ENCODE peak calls at places on chromosomes 3 and 15, in four cellular contexts. Q is Kasumi-1; J is stomach; C is stimulated activated CD8-positive, alpha-beta memory T cell treated with anti-CD3 and anti-CD28 coated beads, Interleukin-4, amount 100 ng/mL, for 24 hours. W is an unnamed sample.

GRCh38 chr15:32683906-32684584 is 33.8 kb upstream of the GREM1 start:
- DNase-seq in Q (peak), J (no peak), C (no peak), W (no peak)

GRCh38 chr3:170961616-170962400 is 53.4 kb upstream of the EIF5A2 start:
- DNase-seq in Q (peak), J (no peak), C (no peak), W (no peak)

GRCh38 chr3:195732951-195733350 is 12.2 kb downstream of the MUC20 start:
- DNase-seq in Q (no peak), J (no peak), C (no peak), W (no peak)

GRCh38 chr15:93042691-93043378 is 46.2 kb downstream of the RGMA start:
- DNase-seq in Q (no peak), J (no peak), C (no peak), W (no peak)

GRCh38 chr3:89372456-89372855 is 265.0 kb downstream of the EPHA3 start:
- DNase-seq in Q (no peak), J (no peak), C (no peak), W (no peak)

GRCh38 chr15:84824260-84824690 is 7.1 kb downstream of the ALPK3 start:
- DNase-seq in Q (no peak), J (no peak), C (no peak), W (no peak)

GRCh38 chr3:55718475-55718874 is 231.4 kb upstream of the WNT5A start:
- DNase-seq in Q (no peak), J (no peak), C (no peak), W (no peak)

GRCh38 chr3:178131801-178132200 is 404.4 kb upstream of the KCNMB2 start:
- DNase-seq in Q (no peak), J (no peak), C (no peak), W (no peak)

GRCh38 chr3:33131328-33132018 is 17.7 kb downstream of the CRTAP start:
- DNase-seq in Q (peak), J (peak), C (peak), W (no peak)

GRCh38 chr3:99419111-99419510 is 219.3 kb upstream of the COL8A1 start:
- DNase-seq in Q (no peak), J (no peak), C (no peak), W (no peak)

GRCh38 chr15:29844290-29844903 is 22.1 kb upstream of the TJP1 start:
- DNase-seq in Q (no peak), J (no peak), C (no peak), W (no peak)

GRCh38 chr3:4313606-4314308 is 10.6 kb downstream of the SETMAR start:
- DNase-seq in Q (no peak), J (no peak), C (no peak), W (no peak)

GRCh38 chr15:28274211-28274610 is 47.8 kb downstream of the HERC2 start:
- DNase-seq in Q (no peak), J (no peak), C (no peak), W (no peak)

GRCh38 chr15:56736881-56737707 is 3.8 kb upstream of the ZNF280D start:
- DNase-seq in Q (no peak), J (no peak), C (no peak), W (no peak)

GRCh38 chr15:92667291-92667904 is 11.8 kb upstream of the FAM174B start:
- DNase-seq in Q (no peak), J (no peak), C (no peak), W (no peak)

W was measured in substantia nigra.